ENCODE peak calls at places on chromosomes 3 and 15, in four cellular contexts. One of them, this sample, is unnamed.
A peak's percentile ranks its signal among the peaks of the same experiment; 100 is the strongest.

GRCh38 chr3:30544811-30545210 is 61.6 kb upstream of the TGFBR2 start:
- DNase-seq in GM12878: no peak
- DNase-seq in A549: peak; percentile 66
- DNase-seq in K562: no peak
- DNase-seq in this sample: no peak

GRCh38 chr3:133983576-133984560 is 45.9 kb downstream of the SLCO2A1 start:
- DNase-seq in K562: no peak
- DNase-seq in GM12878: no peak
- DNase-seq in A549: no peak
- DNase-seq in this sample: no peak

GRCh38 chr3:188421836-188422540 is 268.0 kb downstream of the LPP start:
- DNase-seq in K562: no peak
- DNase-seq in A549: no peak
- DNase-seq in GM12878: peak; percentile 78
- DNase-seq in this sample: no peak

GRCh38 chr3:14598143-14598569 is 53.4 kb upstream of the CCDC174 start:
- DNase-seq in K562: peak; percentile 58
- DNase-seq in GM12878: no peak
- DNase-seq in A549: peak; percentile 49
- DNase-seq in this sample: no peak

GRCh38 chr15:52280326-52281084 is 15.1 kb downstream of the MYO5C start:
- DNase-seq in K562: no peak
- DNase-seq in GM12878: no peak
- DNase-seq in A549: no peak
- DNase-seq in this sample: peak; percentile 43

GRCh38 chr3:2615080-2615479 is 495.1 kb downstream of the IL5RA start:
- DNase-seq in GM12878: no peak
- DNase-seq in K562: no peak
- DNase-seq in A549: no peak
- DNase-seq in this sample: no peak

GRCh38 chr3:62845996-62846395 is 29.2 kb downstream of the CADPS start:
- DNase-seq in A549: no peak
- DNase-seq in GM12878: no peak
- DNase-seq in K562: no peak
- DNase-seq in this sample: no peak

GRCh38 chr15:97995881-97996603 is 35.5 kb downstream of the ARRDC4 start:
- DNase-seq in GM12878: no peak
- DNase-seq in K562: no peak
- DNase-seq in A549: peak; percentile 36
- DNase-seq in this sample: no peak

GRCh38 chr3:124676236-124676635 is 54.0 kb upstream of the UMPS start:
- DNase-seq in A549: no peak
- DNase-seq in K562: no peak
- DNase-seq in GM12878: no peak
- DNase-seq in this sample: no peak

GRCh38 chr3:156814295-156814694 is 11.9 kb upstream of the LEKR1 start:
- DNase-seq in A549: no peak
- DNase-seq in GM12878: no peak
- DNase-seq in K562: no peak
- DNase-seq in this sample: no peak

GRCh38 chr3:156817931-156818765 is 8.0 kb upstream of the LEKR1 start:
- DNase-seq in K562: no peak
- DNase-seq in A549: no peak
- DNase-seq in GM12878: no peak
- DNase-seq in this sample: no peak

GRCh38 chr3:156816794-156817741 is 9.1 kb upstream of the LEKR1 start:
- DNase-seq in K562: peak; percentile 65
- DNase-seq in A549: peak; percentile 91
- DNase-seq in GM12878: peak; percentile 55
- DNase-seq in this sample: no peak

GRCh38 chr3:156818890-156819289 is 7.3 kb upstream of the LEKR1 start:
- DNase-seq in GM12878: no peak
- DNase-seq in A549: peak; percentile 54
- DNase-seq in K562: no peak
- DNase-seq in this sample: no peak

GRCh38 chr3:156816091-156816793 is 9.9 kb upstream of the LEKR1 start:
- DNase-seq in A549: peak; percentile 50
- DNase-seq in GM12878: no peak
- DNase-seq in K562: no peak
- DNase-seq in this sample: no peak
- TF ChIP-seq CEBPB in A549: no peak
- TF ChIP-seq CEBPB in GM12878: no peak
- TF ChIP-seq CEBPB in K562: no peak
- TF ChIP-seq CEBPB in this sample: no peak

GRCh38 chr3:108835101-108835500 is 12.5 kb downstream of the TRAT1 start:
- DNase-seq in A549: no peak
- DNase-seq in GM12878: no peak
- DNase-seq in K562: no peak
- DNase-seq in this sample: no peak
- TF ChIP-seq POLR2AphosphoS2 in A549: no peak
- TF ChIP-seq POLR2AphosphoS2 in GM12878: no peak
- TF ChIP-seq POLR2AphosphoS2 in K562: no peak
- TF ChIP-seq POLR2AphosphoS2 in this sample: no peak

GRCh38 chr15:84842781-84843180 is 25.6 kb downstream of the ALPK3 start:
- DNase-seq in K562: no peak
- DNase-seq in A549: no peak
- DNase-seq in GM12878: no peak
- DNase-seq in this sample: no peak
- TF ChIP-seq CEBPB in K562: no peak
- TF ChIP-seq CEBPB in A549: no peak
- TF ChIP-seq CEBPB in GM12878: no peak
- TF ChIP-seq CEBPB in this sample: no peak

GRCh38 chr15:68982976-68983550 is 31.4 kb upstream of the NOX5 start:
- DNase-seq in K562: no peak
- DNase-seq in A549: no peak
- DNase-seq in GM12878: no peak
- DNase-seq in this sample: no peak
- TF ChIP-seq POLR2AphosphoS2 in K562: no peak
- TF ChIP-seq POLR2AphosphoS2 in A549: no peak
- TF ChIP-seq POLR2AphosphoS2 in GM12878: no peak
- TF ChIP-seq POLR2AphosphoS2 in this sample: no peak

GRCh38 chr3:49625071-49625470 is 49.1 kb upstream of the APEH start:
- DNase-seq in K562: no peak
- DNase-seq in A549: no peak
- DNase-seq in GM12878: no peak
- DNase-seq in this sample: no peak
- TF ChIP-seq CEBPB in K562: no peak
- TF ChIP-seq CEBPB in A549: no peak
- TF ChIP-seq CEBPB in GM12878: no peak
- TF ChIP-seq CEBPB in this sample: no peak

GRCh38 chr3:132443421-132443820 is 26.1 kb downstream of the DNAJC13 start:
- DNase-seq in GM12878: no peak
- DNase-seq in K562: no peak
- DNase-seq in A549: no peak
- DNase-seq in this sample: no peak

GRCh38 chr3:132444333-132444732 is 27.0 kb downstream of the DNAJC13 start:
- DNase-seq in A549: no peak
- DNase-seq in K562: no peak
- DNase-seq in GM12878: no peak
- DNase-seq in this sample: no peak

GRCh38 chr3:132448211-132448961 is 31.1 kb downstream of the DNAJC13 start:
- DNase-seq in K562: no peak
- DNase-seq in GM12878: peak; percentile 16
- DNase-seq in A549: no peak
- DNase-seq in this sample: no peak

DNA sequence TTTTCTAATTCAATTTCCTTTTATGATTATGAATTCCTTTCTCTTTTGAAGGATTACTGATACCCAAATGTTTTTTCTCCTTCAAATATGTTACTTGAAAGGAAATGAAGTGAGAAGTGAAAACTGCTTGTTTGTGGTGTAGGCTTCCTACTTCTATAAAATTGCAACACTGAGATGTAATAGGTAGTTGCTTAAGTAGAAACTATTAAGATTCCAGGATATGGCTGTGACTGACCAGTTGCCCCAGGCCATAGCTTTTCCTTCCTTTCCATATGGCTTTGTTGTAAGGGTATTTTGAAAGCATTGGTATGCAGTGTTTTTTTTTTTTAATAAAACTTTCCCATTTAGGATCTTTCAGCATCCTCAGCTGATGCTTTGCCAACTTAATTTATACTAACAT is 28.5 kb downstream of the DNAJC13 start:
- DNase-seq in A549: peak; percentile 7
- DNase-seq in GM12878: no peak
- DNase-seq in K562: no peak
- DNase-seq in this sample: no peak
- TF ChIP-seq POLR2AphosphoS2 in A549: no peak
- TF ChIP-seq POLR2AphosphoS2 in GM12878: no peak
- TF ChIP-seq POLR2AphosphoS2 in K562: no peak
- TF ChIP-seq POLR2AphosphoS2 in this sample: no peak

GRCh38 chr3:114093596-114093995 is 37.1 kb downstream of the QTRT2 start:
- DNase-seq in GM12878: no peak
- DNase-seq in A549: peak; percentile 58
- DNase-seq in K562: no peak
- DNase-seq in this sample: no peak
- TF ChIP-seq CEBPB in GM12878: no peak
- TF ChIP-seq CEBPB in A549: no peak
- TF ChIP-seq CEBPB in K562: no peak
- TF ChIP-seq CEBPB in this sample: no peak

DNA sequence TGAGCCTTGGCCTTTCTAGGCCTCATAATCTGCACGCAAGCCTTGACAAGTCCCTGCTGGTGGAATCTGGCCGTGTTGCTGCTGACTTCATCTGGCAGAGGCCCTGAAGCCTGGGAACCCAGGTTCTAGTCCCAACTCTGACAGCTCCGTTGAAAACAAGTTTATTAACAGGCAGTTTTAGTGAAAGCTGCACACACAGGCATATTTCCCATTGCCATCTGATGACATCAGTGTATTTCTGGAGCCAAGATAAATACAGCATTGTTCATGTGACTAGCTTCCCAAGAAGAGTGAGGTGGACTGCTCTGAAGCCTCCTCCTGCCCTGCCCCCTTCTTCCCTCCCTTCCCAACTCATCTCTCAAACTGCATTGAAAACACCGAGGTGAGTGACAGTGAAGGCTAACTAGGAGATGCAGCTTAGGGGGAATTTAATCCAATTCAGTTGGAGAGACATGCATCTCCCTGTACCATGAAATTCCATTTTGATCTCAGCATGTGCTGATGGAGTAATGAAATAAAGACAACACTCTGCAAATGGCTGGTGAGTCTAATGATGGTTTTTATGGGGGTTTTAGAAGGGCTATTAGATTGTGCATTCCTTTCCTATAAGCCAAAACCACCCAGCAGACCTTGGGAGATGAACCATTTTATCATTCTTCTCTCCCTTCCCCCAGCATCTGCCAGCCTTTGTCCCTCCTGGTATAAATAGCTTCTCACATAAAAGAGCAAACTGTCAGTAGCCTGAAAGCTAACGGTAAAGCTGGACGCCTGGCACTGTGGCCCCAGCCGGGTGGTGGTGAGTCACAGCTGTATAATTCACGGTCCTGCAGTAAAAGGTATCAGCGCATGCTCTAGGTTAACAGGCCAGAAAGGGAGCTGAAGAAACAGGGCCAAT is 38.0 kb downstream of the PRICKLE2 start:
- DNase-seq in A549: peak; percentile 88
- DNase-seq in GM12878: no peak
- DNase-seq in K562: no peak
- DNase-seq in this sample: peak; percentile 64
- TF ChIP-seq POLR2AphosphoS2 in A549: no peak
- TF ChIP-seq POLR2AphosphoS2 in GM12878: no peak
- TF ChIP-seq POLR2AphosphoS2 in K562: no peak
- TF ChIP-seq POLR2AphosphoS2 in this sample: no peak

DNA sequence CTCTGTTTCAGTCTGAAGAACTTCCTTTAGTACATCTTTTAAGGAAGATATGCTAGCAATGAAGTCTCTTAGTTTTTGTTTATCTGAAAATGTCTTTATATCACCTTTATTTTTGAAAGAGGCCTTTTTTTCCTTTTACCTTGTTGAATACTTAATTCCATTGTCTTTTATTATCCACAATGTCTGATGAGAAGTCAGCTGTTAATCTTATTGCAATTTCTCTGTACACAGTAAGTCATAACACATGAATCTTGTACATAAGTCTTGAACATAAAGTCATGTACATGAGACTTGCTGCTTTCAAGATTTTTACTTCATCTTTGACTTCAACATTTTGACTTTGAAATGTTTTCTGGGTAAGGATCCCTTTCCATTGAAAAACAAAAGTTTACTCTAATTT is 424.3 kb upstream of the ATP10A start:
- DNase-seq in GM12878: no peak
- DNase-seq in K562: no peak
- DNase-seq in A549: no peak
- DNase-seq in this sample: no peak
- TF ChIP-seq CEBPB in GM12878: no peak
- TF ChIP-seq CEBPB in K562: no peak
- TF ChIP-seq CEBPB in A549: no peak
- TF ChIP-seq CEBPB in this sample: no peak

This sample was measured in HepG2.